ENCODE peak calls at places on chromosomes 7 and 10, in four cellular contexts. U, S, B and R are unnamed samples.

GRCh38 chr7:73995330-73995729 is 32.6 kb upstream of the ELN start:
- DNase-seq in U (no peak), S (no peak), B (peak), R (no peak)

GRCh38 chr10:131869344-131869743 is 31.5 kb upstream of the PPP2R2D start:
- DNase-seq in U (no peak), S (no peak), B (no peak), R (no peak)

GRCh38 chr7:88218836-88219605 is 817 bp downstream of the SRI start:
- DNase-seq in U (no peak), S (no peak), B (peak), R (no peak)

GRCh38 chr10:24493168-24493567 is 230.5 kb downstream of the ARHGAP21 start:
- DNase-seq in U (no peak), S (no peak), B (no peak), R (no peak)

GRCh38 chr7:66682350-66683093 is 53.8 kb downstream of the KCTD7 start:
- DNase-seq in U (no peak), S (no peak), B (peak), R (no peak)

GRCh38 chr10:96987842-96988175 is 155.7 kb downstream of the LCOR start:
- DNase-seq in U (no peak), S (no peak), B (peak), R (no peak)

GRCh38 chr7:43768201-43768893 is 9.9 kb downstream of the BLVRA start:
- DNase-seq in U (no peak), S (no peak), B (no peak), R (no peak)

GRCh38 chr10:69901623-69902505 is 100.2 kb downstream of the COL13A1 start:
- DNase-seq in U (no peak), S (peak), B (peak), R (no peak)

GRCh38 chr10:22911067-22911466 is 16.8 kb upstream of the ARMC3 start:
- DNase-seq in U (no peak), S (no peak), B (no peak), R (no peak)

GRCh38 chr7:96976106-96976505 is 29.2 kb upstream of the DLX6 start:
- DNase-seq in U (no peak), S (no peak), B (no peak), R (no peak)

GRCh38 chr10:68790476-68790875 is 36.9 kb upstream of the STOX1 start:
- DNase-seq in U (no peak), S (no peak), B (no peak), R (no peak)